ENCODE peak calls at places on chromosomes 5 and 9, in nine cellular contexts. X is cardiac muscle cell; Z is A549; D is psoas muscle; V is neural progenitor cell; E is lung; A is body of pancreas; O is CD8-positive, alpha-beta T cell; U is IMR-90. T is an unnamed sample. For H3K9me3, the result is how much of the 10 kb centered on the place peaks cover.

GRCh38 chr5:9888517-9888916 is 258.4 kb upstream of the TAS2R1 start:
- DNase-seq in V (no peak), D (no peak), O (no peak), E (no peak), X (peak), U (peak), Z (no peak), A (no peak), T (no peak)

GRCh38 chr5:112551437-112552018 is 132.5 kb upstream of the EPB41L4A start:
- DNase-seq in V (peak), X (peak), D (no peak), U (peak), O (no peak), A (peak), E (no peak), Z (peak), T (no peak)

GRCh38 chr5:120463991-120464626 is at the start of gene PRR16:
- DNase-seq in Z (peak), U (peak), E (no peak), A (peak), X (peak), V (peak), O (no peak), D (peak), T (no peak)

GRCh38 chr5:74938250-74938649 is 72.1 kb upstream of the FAM169A start:
- DNase-seq in X (no peak), O (no peak), D (no peak), E (no peak), A (no peak), V (no peak), Z (no peak), U (peak), T (no peak)

GRCh38 chr5:118791986-118792734 is 196.2 kb downstream of the DTWD2 start:
- DNase-seq in D (no peak), Z (peak), A (peak), U (peak), V (peak), E (no peak), X (peak), O (no peak), T (no peak)

GRCh38 chr5:110346893-110347358 is 379.5 kb downstream of the TMEM232 start:
- DNase-seq in V (no peak), O (no peak), X (no peak), U (no peak), E (no peak), D (no peak), Z (no peak), A (peak), T (no peak)

GRCh38 chr5:128101676-128102075 is 18.1 kb downstream of the SLC12A2 start:
- DNase-seq in E (no peak), Z (no peak), O (no peak), V (no peak), D (no peak), A (no peak), U (no peak), X (peak), T (no peak)

GRCh38 chr5:41270423-41271251 is 57.3 kb upstream of the C6 start:
- DNase-seq in V (peak), O (no peak), E (no peak), X (peak), A (peak), D (no peak), U (peak), Z (peak), T (no peak)

GRCh38 chr9:113578877-113579269 is 115.3 kb downstream of the RGS3 start:
- DNase-seq in X (peak), A (peak), O (peak), E (peak), V (no peak), Z (peak), D (peak), U (peak), T (peak)

GRCh38 chr9:97853844-97854695 is 1.0 kb downstream of the FOXE1 start:
- DNase-seq in D (no peak), U (peak), Z (peak), X (peak), O (peak), A (no peak), V (peak), E (no peak), T (peak)

GRCh38 chr5:151699071-151699901 is 12.6 kb upstream of the SPARC start:
- DNase-seq in X (peak), V (no peak), A (peak), E (peak), Z (peak), D (peak), U (peak), O (no peak), T (no peak)

GRCh38 chr5:95876782-95877181 is 54.3 kb upstream of the GLRX start:
- DNase-seq in U (no peak), D (no peak), E (no peak), X (no peak), A (no peak), Z (no peak), V (no peak), O (no peak), T (no peak)

GRCh38 chr5:1282139-1282992 is 12.5 kb downstream of the TERT start:
- DNase-seq in E (no peak), D (no peak), A (no peak), V (no peak), U (no peak), Z (no peak), O (no peak), X (no peak), T (no peak)

GRCh38 chr5:71588533-71588885 is 1.4 kb downstream of the MCCC2 start:
- DNase-seq in E (no peak), D (no peak), X (no peak), V (no peak), Z (no peak), A (no peak), O (no peak), U (no peak), T (no peak)

GRCh38 chr5:71586941-71587708 is at the start of gene MCCC2:
- DNase-seq in O (peak), A (peak), E (peak), U (peak), D (peak), V (peak), Z (peak), X (peak), T (peak)

GRCh38 chr5:71586052-71586940 is 844 bp upstream of the MCCC2 start:
- DNase-seq in O (no peak), X (peak), D (no peak), U (peak), E (no peak), V (no peak), Z (no peak), A (no peak), T (no peak)

GRCh38 chr5:71589903-71590302 is 2.8 kb downstream of the MCCC2 start:
- DNase-seq in X (no peak), A (no peak), U (no peak), Z (no peak), D (no peak), E (no peak), V (no peak), O (no peak), T (no peak)

DNA sequence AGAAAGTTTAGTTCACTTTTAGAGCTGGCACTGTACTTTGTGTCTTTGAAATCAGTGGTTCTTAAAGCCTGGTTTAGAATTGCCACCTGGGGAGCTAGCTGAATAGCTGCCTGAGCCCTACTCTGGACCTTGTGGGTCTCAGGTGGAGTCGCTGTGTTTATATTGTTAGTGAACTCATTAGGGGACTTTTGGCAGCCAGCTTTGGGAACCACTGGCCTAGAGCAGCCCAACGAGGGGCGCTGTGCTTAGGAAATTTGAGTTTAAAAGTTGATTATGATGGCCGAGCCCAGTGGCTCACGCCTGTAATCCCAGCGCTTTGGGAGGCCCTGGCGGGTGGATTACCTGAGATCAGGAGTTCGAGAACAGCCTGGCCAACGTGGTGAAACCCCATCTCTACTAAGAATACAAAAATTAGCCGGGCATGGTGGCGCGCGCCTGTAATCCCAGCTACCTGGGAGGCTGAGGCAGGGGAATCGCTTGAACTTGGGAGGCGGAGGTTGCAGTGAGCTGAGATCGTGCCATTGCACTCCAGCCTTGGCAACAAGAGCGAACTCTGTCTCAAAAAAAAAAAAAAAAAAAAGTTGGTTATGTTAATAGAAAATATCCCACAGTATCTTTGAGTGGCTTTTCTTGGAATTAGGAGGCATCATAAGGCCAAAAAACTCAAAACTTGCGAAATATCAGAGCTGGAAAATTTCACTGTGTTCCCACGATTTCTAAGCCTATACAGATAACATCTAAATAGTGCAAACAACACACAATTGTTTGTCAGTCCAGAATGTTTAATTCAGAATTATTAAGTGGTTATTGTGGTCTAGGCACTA is 781 bp downstream of the MCCC2 start:
- DNase-seq in X (peak), Z (no peak), V (peak), A (peak), O (no peak), U (no peak), E (no peak), D (no peak), T (no peak)
- TF ChIP-seq CTCF in X (no peak), Z (no peak), V (no peak), A (no peak), O (no peak), U (no peak), E (no peak), D (no peak), T (no peak)

GRCh38 chr5:179080724-179081123 is 20.6 kb downstream of the ZNF354C start:
- DNase-seq in A (no peak), X (no peak), O (no peak), U (no peak), Z (no peak), D (no peak), E (no peak), V (no peak), T (no peak)

GRCh38 chr5:179079165-179079987 is 19.2 kb downstream of the ZNF354C start:
- DNase-seq in Z (no peak), D (no peak), U (no peak), X (no peak), A (no peak), E (no peak), V (no peak), O (no peak), T (no peak)
- H3K9me3 ChIP-seq in Z (half or more), D (half or more), U (half or more), X (under half), A (under half), E (half or more), V (half or more), O (half or more), T (half or more)

GRCh38 chr9:90807006-90807405 is 5.4 kb downstream of the SYK start:
- DNase-seq in D (no peak), X (no peak), Z (no peak), O (no peak), E (no peak), U (no peak), V (no peak), A (no peak), T (no peak)

GRCh38 chr9:90805006-90805993 is 3.7 kb downstream of the SYK start:
- DNase-seq in U (no peak), Z (no peak), E (no peak), V (no peak), O (no peak), X (no peak), D (no peak), A (no peak), T (no peak)

GRCh38 chr9:90808890-90809685 is 7.5 kb downstream of the SYK start:
- DNase-seq in V (no peak), E (no peak), Z (no peak), O (no peak), D (no peak), U (no peak), X (no peak), A (peak), T (no peak)

GRCh38 chr9:90810686-90811085 is 9.1 kb downstream of the SYK start:
- DNase-seq in A (no peak), U (no peak), D (no peak), V (no peak), E (no peak), X (no peak), O (no peak), Z (no peak), T (no peak)

DNA sequence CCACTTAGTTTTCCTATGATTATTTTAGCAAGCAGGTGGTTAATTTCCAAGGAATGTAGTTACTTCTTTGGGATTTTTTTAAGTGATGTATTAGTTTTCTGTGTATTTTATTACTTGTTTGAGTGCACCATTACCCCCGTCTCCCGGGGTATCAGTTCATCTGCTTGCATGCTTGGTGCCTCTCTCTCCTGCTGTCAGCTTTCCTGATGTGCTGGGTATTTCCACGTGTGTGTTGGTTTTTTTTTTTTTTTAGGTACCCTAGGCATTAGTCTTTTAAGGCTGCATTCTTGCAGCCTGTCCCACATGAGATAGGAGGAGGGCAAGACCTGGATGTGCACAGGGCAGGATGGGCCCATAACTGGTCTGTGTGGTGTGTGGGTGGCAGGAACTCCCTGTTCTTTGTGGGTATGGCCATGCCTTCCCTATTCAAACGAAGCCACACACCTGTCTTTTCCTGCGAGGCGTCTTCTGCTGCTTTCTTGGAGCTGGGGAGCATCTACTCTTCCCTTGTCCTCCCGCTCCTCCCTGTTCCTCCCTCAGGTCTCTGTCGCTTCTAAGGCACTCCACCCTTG is 6.7 kb downstream of the SYK start:
- DNase-seq in A (no peak), D (no peak), U (no peak), O (no peak), V (no peak), X (no peak), Z (no peak), E (no peak), T (no peak)
- TF ChIP-seq CTCF in A (no peak), D (no peak), U (no peak), O (no peak), V (no peak), X (no peak), Z (no peak), E (no peak), T (no peak)

GRCh38 chr5:5671823-5672222 is 249.3 kb downstream of the ICE1 start:
- DNase-seq in E (no peak), V (no peak), Z (no peak), O (no peak), D (no peak), U (no peak), X (no peak), A (no peak), T (no peak)

GRCh38 chr5:5678909-5679308 is 256.4 kb downstream of the ICE1 start:
- DNase-seq in U (no peak), Z (no peak), O (no peak), A (peak), V (no peak), X (peak), E (no peak), D (peak), T (no peak)

GRCh38 chr5:5677738-5678137 is 255.3 kb downstream of the ICE1 start:
- DNase-seq in X (no peak), V (no peak), Z (no peak), A (no peak), U (no peak), D (no peak), E (no peak), O (no peak), T (no peak)

GRCh38 chr5:5676218-5676617 is 253.7 kb downstream of the ICE1 start:
- DNase-seq in Z (no peak), U (no peak), A (no peak), D (no peak), X (no peak), E (no peak), V (no peak), O (no peak), T (no peak)

GRCh38 chr5:5675511-5675910 is 253.0 kb downstream of the ICE1 start:
- DNase-seq in X (no peak), D (no peak), U (no peak), O (no peak), E (no peak), Z (no peak), V (no peak), A (no peak), T (no peak)
- H3K9me3 ChIP-seq in X (under half), D (under half), U (under half), O (under half), E (under half), Z (under half), V (under half), A (under half), T (under half)

DNA sequence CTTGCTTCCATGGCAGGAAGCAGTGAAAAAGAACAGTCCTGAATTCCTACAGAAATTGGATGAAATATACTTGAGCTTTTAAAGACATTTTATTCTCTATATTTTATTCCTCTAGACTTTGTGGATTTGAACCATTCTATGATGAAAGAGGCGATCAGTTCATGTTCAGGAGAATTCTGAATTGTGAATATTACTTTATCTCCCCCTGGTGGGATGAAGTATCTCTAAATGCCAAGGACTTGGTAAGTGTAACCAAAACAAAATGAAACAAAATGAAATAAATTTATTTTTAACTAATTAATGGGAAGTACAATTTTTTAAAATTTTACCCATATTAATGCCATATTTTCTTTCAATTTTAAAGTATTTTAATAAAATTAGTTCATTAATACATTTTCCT is 34.1 kb downstream of the STARD4 start:
- DNase-seq in U (no peak), V (no peak), D (no peak), O (no peak), A (no peak), E (no peak), X (no peak), Z (no peak), T (no peak)
- TF ChIP-seq CTCF in U (peak), V (peak), D (no peak), O (no peak), A (no peak), E (no peak), X (peak), Z (no peak), T (no peak)

GRCh38 chr5:141192110-141192725 is at the start of gene PCDHB10:
- DNase-seq in E (no peak), U (peak), A (peak), D (no peak), Z (no peak), V (peak), O (no peak), X (peak), T (no peak)
- H3K9me3 ChIP-seq in E (under half), U (under half), A (under half), D (under half), Z (under half), V (under half), O (under half), X (under half), T (under half)

GRCh38 chr9:117938086-117938485 is 233.9 kb downstream of the TLR4 start:
- DNase-seq in V (no peak), O (no peak), Z (no peak), X (no peak), U (no peak), A (no peak), D (no peak), E (no peak), T (no peak)

GRCh38 chr9:117938896-117939295 is 234.7 kb downstream of the TLR4 start:
- DNase-seq in D (no peak), U (no peak), Z (no peak), V (no peak), E (no peak), A (no peak), X (no peak), O (no peak), T (no peak)

GRCh38 chr9:117932585-117932984 is 228.4 kb downstream of the TLR4 start:
- DNase-seq in Z (no peak), U (no peak), V (no peak), O (no peak), X (no peak), A (no peak), E (no peak), D (no peak), T (no peak)

DNA sequence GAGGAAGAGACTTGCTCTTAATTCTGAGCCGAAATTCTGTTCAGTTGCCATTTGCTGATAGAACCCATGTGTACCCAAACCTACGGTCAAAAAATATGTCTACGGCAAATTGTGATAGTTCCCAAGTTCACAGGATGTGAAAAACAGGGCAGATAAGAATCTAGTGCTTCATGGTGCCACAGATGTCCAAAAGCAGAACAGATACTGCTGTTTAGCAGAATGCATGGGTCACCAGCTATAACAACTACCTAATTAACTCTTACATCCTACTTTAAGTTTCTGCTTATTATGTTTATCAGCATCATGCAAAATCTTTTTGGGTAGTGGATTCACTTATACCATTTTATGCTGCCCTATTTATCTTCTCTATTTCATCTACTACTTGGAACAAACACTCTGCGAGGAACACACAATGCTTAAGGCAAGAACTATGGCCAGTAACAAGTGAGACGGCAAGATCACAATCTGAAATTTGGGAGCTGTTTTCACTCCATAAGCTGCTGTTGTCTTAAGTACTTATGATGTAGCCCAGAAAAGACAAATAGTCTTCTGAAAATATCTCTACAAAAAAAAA is 232.1 kb downstream of the TLR4 start:
- DNase-seq in V (no peak), X (no peak), O (no peak), E (no peak), D (no peak), Z (no peak), U (no peak), A (no peak), T (no peak)
- TF ChIP-seq CTCF in V (no peak), X (no peak), O (no peak), E (no peak), D (no peak), Z (no peak), U (no peak), A (no peak), T (no peak)

DNA sequence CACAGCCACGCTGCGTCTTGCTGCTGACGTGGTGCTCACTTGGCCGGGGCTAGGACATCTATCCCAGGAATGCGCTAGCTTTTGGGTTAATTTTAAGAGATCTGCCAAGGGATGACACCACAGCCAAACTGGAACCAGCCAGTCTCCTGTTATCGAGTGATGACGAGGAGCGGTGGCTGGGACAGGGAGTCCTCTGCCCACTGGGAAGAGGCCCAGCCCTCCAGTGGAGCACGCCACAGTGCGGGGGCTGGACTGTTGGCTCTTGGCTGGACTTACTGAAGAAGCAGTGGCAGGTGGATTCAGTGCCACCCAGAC is 55.1 kb upstream of the PHYKPL start:
- DNase-seq in E (no peak), D (peak), V (no peak), Z (no peak), U (no peak), O (no peak), X (peak), A (no peak), T (no peak)
- H3K9me3 ChIP-seq in E (under half), D (under half), V (under half), Z (under half), U (under half), O (under half), X (under half), A (under half), T (under half)